ENCODE peak calls at places on chromosome 16, in eight cellular contexts. One of them, this sample, is unnamed. For H3K4me1, the result is how much of the 10 kb centered on the place peaks cover.

GRCh38 chr16:24178496-24178895 is 77.6 kb upstream of the CACNG3 start:
- DNase-seq in PC-3: no peak
- DNase-seq in MM.1S: no peak
- DNase-seq in GM23248: peak
- DNase-seq in OCI-LY7: peak
- DNase-seq in SK-N-SH: no peak
- DNase-seq in neural progenitor cell: peak
- DNase-seq in GM23338: peak
- DNase-seq in this sample: peak

GRCh38 chr16:61780161-61780560 is 256.1 kb downstream of the CDH8 start:
- DNase-seq in PC-3: no peak
- DNase-seq in MM.1S: no peak
- DNase-seq in GM23248: no peak
- DNase-seq in OCI-LY7: no peak
- DNase-seq in SK-N-SH: peak
- DNase-seq in neural progenitor cell: no peak
- DNase-seq in GM23338: no peak
- DNase-seq in this sample: no peak

GRCh38 chr16:64434526-64435069 is 687.3 kb downstream of the CDH11 start:
- DNase-seq in PC-3: no peak
- DNase-seq in MM.1S: no peak
- DNase-seq in GM23248: no peak
- DNase-seq in OCI-LY7: no peak
- DNase-seq in SK-N-SH: no peak
- DNase-seq in neural progenitor cell: no peak
- DNase-seq in GM23338: no peak
- DNase-seq in this sample: no peak

GRCh38 chr16:85998178-85998867 is 99.4 kb downstream of the IRF8 start:
- DNase-seq in PC-3: no peak
- DNase-seq in MM.1S: no peak
- DNase-seq in GM23248: no peak
- DNase-seq in OCI-LY7: no peak
- DNase-seq in SK-N-SH: no peak
- DNase-seq in neural progenitor cell: no peak
- DNase-seq in GM23338: no peak
- DNase-seq in this sample: no peak

GRCh38 chr16:3774156-3774767 is 56.9 kb upstream of the TRAP1 start:
- DNase-seq in PC-3: no peak
- DNase-seq in MM.1S: no peak
- DNase-seq in GM23248: peak
- DNase-seq in OCI-LY7: no peak
- DNase-seq in SK-N-SH: no peak
- DNase-seq in neural progenitor cell: no peak
- DNase-seq in GM23338: no peak
- DNase-seq in this sample: no peak

GRCh38 chr16:17939052-17939673 is 397.4 kb downstream of the NPIPA8 start:
- DNase-seq in PC-3: no peak
- DNase-seq in MM.1S: peak
- DNase-seq in GM23248: no peak
- DNase-seq in OCI-LY7: no peak
- DNase-seq in SK-N-SH: no peak
- DNase-seq in neural progenitor cell: no peak
- DNase-seq in GM23338: no peak
- DNase-seq in this sample: no peak

GRCh38 chr16:52825882-52826281 is 226.8 kb downstream of the CHD9NB start:
- DNase-seq in PC-3: no peak
- DNase-seq in MM.1S: no peak
- DNase-seq in GM23248: no peak
- DNase-seq in OCI-LY7: no peak
- DNase-seq in SK-N-SH: no peak
- DNase-seq in neural progenitor cell: no peak
- DNase-seq in GM23338: no peak
- DNase-seq in this sample: peak

GRCh38 chr16:72740346-72740745 is 307.6 kb downstream of the ZFHX3 start:
- DNase-seq in PC-3: peak
- DNase-seq in MM.1S: no peak
- DNase-seq in GM23248: peak
- DNase-seq in OCI-LY7: no peak
- DNase-seq in SK-N-SH: no peak
- DNase-seq in neural progenitor cell: no peak
- DNase-seq in GM23338: no peak
- DNase-seq in this sample: no peak

GRCh38 chr16:89498839-89499238 is 8.5 kb upstream of the ANKRD11 start:
- DNase-seq in PC-3: no peak
- DNase-seq in MM.1S: no peak
- DNase-seq in GM23248: no peak
- DNase-seq in OCI-LY7: no peak
- DNase-seq in SK-N-SH: no peak
- DNase-seq in neural progenitor cell: no peak
- DNase-seq in GM23338: no peak
- DNase-seq in this sample: no peak

GRCh38 chr16:85515319-85515745 is 97.8 kb upstream of the GSE1 start:
- DNase-seq in PC-3: no peak
- DNase-seq in MM.1S: no peak
- DNase-seq in GM23248: no peak
- DNase-seq in OCI-LY7: no peak
- DNase-seq in SK-N-SH: peak
- DNase-seq in neural progenitor cell: no peak
- DNase-seq in GM23338: no peak
- DNase-seq in this sample: no peak

GRCh38 chr16:65746941-65747340 is 619.5 kb upstream of the CDH5 start:
- DNase-seq in PC-3: no peak
- DNase-seq in MM.1S: no peak
- DNase-seq in GM23248: no peak
- DNase-seq in OCI-LY7: no peak
- DNase-seq in SK-N-SH: no peak
- DNase-seq in neural progenitor cell: no peak
- DNase-seq in GM23338: no peak
- DNase-seq in this sample: no peak

GRCh38 chr16:15820837-15821236 is 36.0 kb downstream of the MYH11 start:
- DNase-seq in PC-3: no peak
- DNase-seq in MM.1S: no peak
- DNase-seq in GM23248: no peak
- DNase-seq in OCI-LY7: no peak
- DNase-seq in SK-N-SH: no peak
- DNase-seq in neural progenitor cell: no peak
- DNase-seq in GM23338: no peak
- DNase-seq in this sample: no peak

GRCh38 chr16:27529962-27530361 is 19.8 kb downstream of the GTF3C1 start:
- DNase-seq in PC-3: peak
- DNase-seq in MM.1S: no peak
- DNase-seq in GM23248: peak
- DNase-seq in OCI-LY7: no peak
- DNase-seq in SK-N-SH: no peak
- DNase-seq in neural progenitor cell: no peak
- DNase-seq in GM23338: no peak
- DNase-seq in this sample: no peak

GRCh38 chr16:67389911-67390815 is 3.1 kb downstream of the TPPP3 start:
- DNase-seq in PC-3: no peak
- DNase-seq in MM.1S: no peak
- DNase-seq in GM23248: no peak
- DNase-seq in OCI-LY7: no peak
- DNase-seq in SK-N-SH: no peak
- DNase-seq in neural progenitor cell: no peak
- DNase-seq in GM23338: no peak
- DNase-seq in this sample: no peak

GRCh38 chr16:24075929-24076716 is 180.0 kb upstream of the CACNG3 start:
- DNase-seq in PC-3: peak
- DNase-seq in MM.1S: peak
- DNase-seq in GM23248: peak
- DNase-seq in OCI-LY7: peak
- DNase-seq in SK-N-SH: no peak
- DNase-seq in neural progenitor cell: peak
- DNase-seq in GM23338: peak
- DNase-seq in this sample: peak

GRCh38 chr16:5505093-5505887 is 407.7 kb upstream of the EEF2KMT start:
- DNase-seq in PC-3: no peak
- DNase-seq in MM.1S: no peak
- DNase-seq in GM23248: no peak
- DNase-seq in OCI-LY7: no peak
- DNase-seq in SK-N-SH: peak
- DNase-seq in neural progenitor cell: no peak
- DNase-seq in GM23338: no peak
- DNase-seq in this sample: no peak

GRCh38 chr16:14225457-14225856 is 154.3 kb downstream of the MRTFB start:
- DNase-seq in PC-3: no peak
- DNase-seq in MM.1S: no peak
- DNase-seq in GM23248: no peak
- DNase-seq in OCI-LY7: no peak
- DNase-seq in SK-N-SH: no peak
- DNase-seq in neural progenitor cell: no peak
- DNase-seq in GM23338: no peak
- DNase-seq in this sample: no peak

GRCh38 chr16:68183033-68183432 is 52.9 kb downstream of the ESRP2 start:
- DNase-seq in PC-3: no peak
- DNase-seq in MM.1S: no peak
- DNase-seq in GM23248: no peak
- DNase-seq in OCI-LY7: no peak
- DNase-seq in SK-N-SH: no peak
- DNase-seq in neural progenitor cell: no peak
- DNase-seq in GM23338: no peak
- DNase-seq in this sample: no peak

GRCh38 chr16:47815655-47816054 is 340.1 kb downstream of the ABCC12 start:
- DNase-seq in PC-3: no peak
- DNase-seq in MM.1S: no peak
- DNase-seq in GM23248: no peak
- DNase-seq in OCI-LY7: no peak
- DNase-seq in SK-N-SH: no peak
- DNase-seq in neural progenitor cell: no peak
- DNase-seq in GM23338: no peak
- DNase-seq in this sample: no peak

GRCh38 chr16:57041182-57042156 is 50.9 kb upstream of the CPNE2 start:
- DNase-seq in PC-3: no peak
- DNase-seq in MM.1S: peak
- DNase-seq in GM23248: no peak
- DNase-seq in OCI-LY7: peak
- DNase-seq in SK-N-SH: no peak
- DNase-seq in neural progenitor cell: no peak
- DNase-seq in GM23338: no peak
- DNase-seq in this sample: no peak
- H3K4me1 ChIP-seq in PC-3: under half
- H3K4me1 ChIP-seq in MM.1S: under half
- H3K4me1 ChIP-seq in GM23248: under half
- H3K4me1 ChIP-seq in OCI-LY7: half or more
- H3K4me1 ChIP-seq in SK-N-SH: under half
- H3K4me1 ChIP-seq in neural progenitor cell: under half
- H3K4me1 ChIP-seq in GM23338: under half
- H3K4me1 ChIP-seq in this sample: under half

DNA sequence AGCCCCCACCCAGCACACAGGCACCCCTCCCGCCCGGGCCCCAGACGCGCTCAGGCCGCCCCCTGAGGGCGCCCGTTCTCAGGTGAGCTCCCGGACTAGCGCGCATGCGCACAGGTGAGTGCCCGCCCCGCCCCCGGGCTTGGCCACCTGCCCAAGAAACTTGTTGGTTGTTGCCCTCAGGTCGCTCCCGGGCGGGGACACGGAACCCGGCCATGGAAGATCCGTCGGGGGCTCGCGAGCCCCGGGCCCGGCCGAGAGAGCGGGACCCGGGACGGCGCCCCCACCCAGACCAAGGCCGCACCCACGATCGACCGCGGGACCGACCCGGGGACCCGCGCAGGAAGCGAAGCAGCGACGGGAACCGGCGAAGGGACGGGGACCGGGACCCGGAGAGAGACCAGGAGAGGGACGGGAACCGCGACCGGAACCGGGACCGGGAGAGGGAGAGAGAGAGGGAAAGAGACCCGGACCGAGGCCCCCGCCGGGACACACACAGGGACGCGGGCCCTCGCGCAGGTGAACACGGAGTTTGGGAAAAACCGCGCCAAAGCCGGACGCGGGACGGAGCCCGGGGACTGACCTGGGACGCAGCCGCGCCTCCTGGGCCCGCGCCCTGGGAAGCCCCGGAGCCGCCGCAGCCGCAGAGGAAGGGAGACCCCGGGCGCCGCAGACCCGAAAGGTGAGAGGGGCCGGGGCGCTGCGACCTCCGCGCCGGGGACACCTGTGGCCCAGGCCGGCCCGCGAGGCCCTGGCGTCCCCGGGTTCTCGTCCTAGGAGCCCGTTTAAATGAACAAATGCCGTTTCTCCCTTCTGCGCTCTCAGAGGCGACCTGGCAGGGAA is at the start of gene MARVELD3:
- DNase-seq in PC-3: peak
- DNase-seq in MM.1S: peak
- DNase-seq in GM23248: peak
- DNase-seq in OCI-LY7: no peak
- DNase-seq in SK-N-SH: peak
- DNase-seq in neural progenitor cell: peak
- DNase-seq in GM23338: peak
- DNase-seq in this sample: peak
- TF ChIP-seq EZH2phosphoT487 in PC-3: no peak
- TF ChIP-seq EZH2phosphoT487 in MM.1S: no peak
- TF ChIP-seq EZH2phosphoT487 in GM23248: no peak
- TF ChIP-seq EZH2phosphoT487 in OCI-LY7: no peak
- TF ChIP-seq EZH2phosphoT487 in SK-N-SH: no peak
- TF ChIP-seq EZH2phosphoT487 in neural progenitor cell: peak
- TF ChIP-seq EZH2phosphoT487 in GM23338: no peak
- TF ChIP-seq EZH2phosphoT487 in this sample: peak

GRCh38 chr16:29744541-29745101 is 1.2 kb downstream of the C16orf54 start:
- DNase-seq in PC-3: no peak
- DNase-seq in MM.1S: no peak
- DNase-seq in GM23248: no peak
- DNase-seq in OCI-LY7: no peak
- DNase-seq in SK-N-SH: no peak
- DNase-seq in neural progenitor cell: no peak
- DNase-seq in GM23338: peak
- DNase-seq in this sample: no peak

GRCh38 chr16:29743475-29743826 is 2.3 kb downstream of the C16orf54 start:
- DNase-seq in PC-3: no peak
- DNase-seq in MM.1S: no peak
- DNase-seq in GM23248: no peak
- DNase-seq in OCI-LY7: no peak
- DNase-seq in SK-N-SH: no peak
- DNase-seq in neural progenitor cell: no peak
- DNase-seq in GM23338: no peak
- DNase-seq in this sample: no peak

GRCh38 chr16:29745853-29746345 is at the start of gene C16orf54:
- DNase-seq in PC-3: no peak
- DNase-seq in MM.1S: peak
- DNase-seq in GM23248: no peak
- DNase-seq in OCI-LY7: no peak
- DNase-seq in SK-N-SH: no peak
- DNase-seq in neural progenitor cell: no peak
- DNase-seq in GM23338: peak
- DNase-seq in this sample: no peak

GRCh38 chr16:29743827-29744531 is 1.8 kb downstream of the C16orf54 start:
- DNase-seq in PC-3: no peak
- DNase-seq in MM.1S: no peak
- DNase-seq in GM23248: no peak
- DNase-seq in OCI-LY7: no peak
- DNase-seq in SK-N-SH: no peak
- DNase-seq in neural progenitor cell: no peak
- DNase-seq in GM23338: peak
- DNase-seq in this sample: no peak

GRCh38 chr16:29745126-29745852 is 501 bp downstream of the C16orf54 start:
- DNase-seq in PC-3: no peak
- DNase-seq in MM.1S: peak
- DNase-seq in GM23248: no peak
- DNase-seq in OCI-LY7: no peak
- DNase-seq in SK-N-SH: no peak
- DNase-seq in neural progenitor cell: no peak
- DNase-seq in GM23338: peak
- DNase-seq in this sample: no peak
- H3K4me1 ChIP-seq in PC-3: under half
- H3K4me1 ChIP-seq in MM.1S: under half
- H3K4me1 ChIP-seq in GM23248: under half
- H3K4me1 ChIP-seq in OCI-LY7: under half
- H3K4me1 ChIP-seq in SK-N-SH: under half
- H3K4me1 ChIP-seq in neural progenitor cell: under half
- H3K4me1 ChIP-seq in GM23338: under half
- H3K4me1 ChIP-seq in this sample: under half

GRCh38 chr16:8905168-8905762 is 23.1 kb downstream of the LITAFD start:
- DNase-seq in PC-3: peak
- DNase-seq in MM.1S: peak
- DNase-seq in GM23248: peak
- DNase-seq in OCI-LY7: peak
- DNase-seq in SK-N-SH: peak
- DNase-seq in neural progenitor cell: peak
- DNase-seq in GM23338: peak
- DNase-seq in this sample: peak
- TF ChIP-seq EZH2phosphoT487 in PC-3: no peak
- TF ChIP-seq EZH2phosphoT487 in MM.1S: no peak
- TF ChIP-seq EZH2phosphoT487 in GM23248: no peak
- TF ChIP-seq EZH2phosphoT487 in OCI-LY7: no peak
- TF ChIP-seq EZH2phosphoT487 in SK-N-SH: no peak
- TF ChIP-seq EZH2phosphoT487 in neural progenitor cell: no peak
- TF ChIP-seq EZH2phosphoT487 in GM23338: no peak
- TF ChIP-seq EZH2phosphoT487 in this sample: no peak

This sample was measured in hepatocyte.